ENCODE peak calls at places on chromosomes 3 and 15, in eight cellular contexts. U is mucosa of descending colon, I is right lobe of liver, R is left ventricle myocardium inferior, W is B cell, M is epithelial cell of esophagus, L is WERI-Rb-1, S is stomach. Y is an unnamed sample.

GRCh38 chr3:186220365-186220764 is 111.5 kb upstream of the ETV5 start:
- DNase-seq in U (no peak), W (no peak), L (no peak), S (no peak), R (no peak), M (peak), I (no peak), Y (no peak)

GRCh38 chr3:11480663-11481298 is 162.9 kb downstream of the VGLL4 start:
- DNase-seq in U (no peak), I (no peak), R (no peak), L (no peak), M (no peak), W (no peak), S (peak), Y (no peak)

GRCh38 chr15:75584121-75584520 is 5.0 kb upstream of the PTPN9 start:
- DNase-seq in U (no peak), L (no peak), R (no peak), I (no peak), S (no peak), M (no peak), W (no peak), Y (no peak)

GRCh38 chr3:87855626-87856025 is 203.2 kb downstream of the CGGBP1 start:
- DNase-seq in I (no peak), R (no peak), S (no peak), L (no peak), M (peak), W (no peak), U (no peak), Y (no peak)

GRCh38 chr3:73576995-73577394 is 47.7 kb downstream of the PDZRN3 start:
- DNase-seq in U (no peak), M (peak), L (no peak), W (no peak), I (no peak), S (no peak), R (no peak), Y (no peak)

GRCh38 chr15:88476635-88477038 is 9.1 kb downstream of the MRPS11 start:
- DNase-seq in S (peak), M (peak), I (peak), R (no peak), U (no peak), L (peak), W (no peak), Y (peak)

GRCh38 chr15:25055356-25056068 is 100.7 kb downstream of the SNRPN start:
- DNase-seq in W (no peak), L (no peak), I (no peak), R (no peak), U (no peak), M (no peak), S (peak), Y (no peak)

GRCh38 chr15:60788514-60789091 is 309.7 kb upstream of the ICE2 start:
- DNase-seq in S (no peak), W (no peak), L (no peak), M (no peak), U (no peak), R (no peak), I (no peak), Y (no peak)

GRCh38 chr15:94205366-94205765 is 26.0 kb upstream of the MCTP2 start:
- DNase-seq in I (no peak), U (peak), R (no peak), W (no peak), S (no peak), L (no peak), M (no peak), Y (no peak)

GRCh38 chr3:182740710-182741109 is 52.6 kb upstream of the ATP11B start:
- DNase-seq in M (peak), R (no peak), S (peak), W (no peak), U (no peak), L (no peak), I (no peak), Y (peak)

GRCh38 chr3:11476814-11477213 is 166.9 kb downstream of the VGLL4 start:
- DNase-seq in L (no peak), I (no peak), U (no peak), M (peak), S (no peak), R (no peak), W (no peak), Y (no peak)

GRCh38 chr3:52277071-52277964 is 1.1 kb downstream of the WDR82 start:
- DNase-seq in M (peak), L (peak), S (peak), I (peak), R (peak), U (peak), W (peak), Y (peak)

GRCh38 chr3:49244589-49245205 is 32.3 kb downstream of the C3orf62 start:
- DNase-seq in W (no peak), R (no peak), U (no peak), I (no peak), M (peak), S (no peak), L (no peak), Y (no peak)

GRCh38 chr3:57998366-57999283 is 9.6 kb upstream of the FLNB start:
- DNase-seq in L (no peak), S (peak), W (no peak), R (no peak), I (no peak), M (peak), U (no peak), Y (no peak)

GRCh38 chr15:60605879-60606304 is 127.0 kb upstream of the ICE2 start:
- DNase-seq in W (no peak), U (no peak), I (no peak), R (peak), M (no peak), L (no peak), S (no peak), Y (no peak)

DNA sequence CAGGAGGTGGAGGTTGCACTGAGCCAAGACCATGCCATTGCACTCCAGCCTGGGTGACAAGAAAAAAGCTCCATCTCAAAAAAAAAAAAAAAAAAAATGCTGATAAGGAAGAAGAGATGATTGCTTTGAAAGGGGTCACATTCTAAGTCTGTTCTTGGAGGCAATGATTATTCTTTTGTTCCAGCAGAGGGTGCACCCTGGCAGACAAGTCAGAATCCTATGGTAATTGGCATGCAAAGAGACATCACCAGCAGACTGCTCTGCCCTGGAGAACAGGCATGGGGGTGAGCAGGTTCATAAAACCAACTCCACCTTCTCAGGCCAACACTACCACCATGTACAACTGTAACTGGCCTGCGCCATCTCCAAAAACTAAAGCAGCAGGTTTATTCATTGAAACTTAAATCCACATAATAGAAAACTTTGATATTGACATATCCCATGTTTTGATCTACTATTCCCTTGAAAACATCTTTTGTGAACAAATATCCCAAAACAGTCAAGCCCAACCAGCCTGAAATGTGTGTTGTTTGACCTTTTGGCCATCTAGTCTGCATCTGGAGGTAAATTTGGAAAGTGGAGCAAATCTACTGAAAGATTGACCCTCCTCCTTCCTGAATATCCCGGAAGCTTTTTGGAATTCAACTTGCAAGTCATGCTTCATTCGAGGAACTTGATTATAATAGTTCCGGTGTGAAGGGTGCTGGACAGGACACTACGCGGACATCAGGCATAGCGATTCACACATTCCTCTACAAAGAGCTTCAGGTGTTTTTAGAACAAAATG is 100.3 kb downstream of the MECOM start:
- DNase-seq in L (no peak), S (no peak), M (peak), W (no peak), R (no peak), U (no peak), I (no peak), Y (no peak)
- TF ChIP-seq CTCF in L (no peak), S (peak), M (peak), W (no peak), R (no peak), U (no peak), I (no peak), Y (no peak)

GRCh38 chr3:160574636-160575035 is 9.3 kb upstream of the KPNA4 start:
- DNase-seq in I (no peak), R (no peak), M (no peak), L (no peak), S (no peak), U (no peak), W (no peak), Y (no peak)

GRCh38 chr3:160577093-160577492 is 11.7 kb upstream of the KPNA4 start:
- DNase-seq in U (no peak), S (no peak), W (no peak), M (no peak), L (no peak), R (no peak), I (no peak), Y (no peak)

GRCh38 chr3:160576621-160577020 is 11.2 kb upstream of the KPNA4 start:
- DNase-seq in I (no peak), R (no peak), M (no peak), W (no peak), L (no peak), S (no peak), U (no peak), Y (no peak)

GRCh38 chr3:160575589-160575988 is 10.2 kb upstream of the KPNA4 start:
- DNase-seq in M (no peak), W (no peak), S (no peak), L (no peak), U (no peak), R (no peak), I (no peak), Y (no peak)

GRCh38 chr3:160577551-160578195 is 12.3 kb upstream of the KPNA4 start:
- DNase-seq in L (peak), W (no peak), M (peak), I (no peak), U (no peak), R (no peak), S (no peak), Y (no peak)
- TF ChIP-seq CTCF in L (peak), W (no peak), M (peak), I (peak), U (no peak), R (peak), S (no peak), Y (no peak)

DNA sequence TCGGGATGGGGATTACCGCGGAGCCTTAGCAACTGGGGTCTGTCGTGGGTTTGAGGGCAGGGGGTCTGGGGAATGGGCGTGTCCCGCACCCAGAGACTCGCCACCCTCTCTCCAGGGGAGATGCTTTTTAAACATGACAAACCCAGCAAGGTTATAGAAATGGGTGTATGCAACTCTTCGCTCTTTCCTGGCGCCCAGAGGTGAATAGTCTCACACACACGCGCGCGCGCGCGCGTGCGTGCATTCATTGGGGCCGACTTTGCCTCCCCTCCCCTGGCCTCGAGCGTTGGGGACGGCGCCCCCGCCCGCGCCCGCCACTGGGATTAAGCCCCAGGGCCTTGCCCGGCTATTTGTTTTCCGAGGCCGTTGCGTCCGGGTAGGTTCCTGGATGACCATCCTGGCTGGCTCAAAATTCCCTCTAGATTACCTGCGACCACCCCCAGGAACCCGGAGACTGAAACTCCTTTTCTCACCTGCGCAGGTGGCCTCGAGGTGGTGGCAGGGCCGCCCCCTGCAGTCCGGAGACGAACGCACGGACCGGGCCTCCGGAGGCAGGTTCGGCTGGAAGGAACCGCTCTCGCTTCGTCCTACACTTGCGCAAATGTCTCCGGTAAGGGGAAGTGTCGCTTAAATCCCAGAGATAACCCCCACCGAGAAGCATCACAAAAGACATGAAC is 777 bp downstream of the GPR160 start:
- DNase-seq in M (peak), U (peak), S (peak), R (no peak), L (peak), I (peak), W (peak), Y (peak)
- TF ChIP-seq CTCF in M (no peak), U (no peak), S (peak), R (no peak), L (peak), I (peak), W (peak), Y (no peak)

GRCh38 chr3:97948351-97949109 is 23.7 kb downstream of the RIOX2 start:
- DNase-seq in R (no peak), L (no peak), M (no peak), S (no peak), U (no peak), W (no peak), I (no peak), Y (no peak)

GRCh38 chr3:97952280-97952679 is 20.0 kb downstream of the RIOX2 start:
- DNase-seq in R (peak), M (peak), I (no peak), S (peak), U (no peak), W (no peak), L (no peak), Y (no peak)

GRCh38 chr3:97949743-97950142 is 22.5 kb downstream of the RIOX2 start:
- DNase-seq in R (no peak), M (no peak), U (no peak), I (no peak), W (no peak), S (no peak), L (peak), Y (no peak)

GRCh38 chr3:97950360-97950759 is 21.9 kb downstream of the RIOX2 start:
- DNase-seq in S (no peak), R (no peak), U (no peak), W (no peak), M (no peak), L (no peak), I (no peak), Y (no peak)

GRCh38 chr3:97949110-97949485 is 23.1 kb downstream of the RIOX2 start:
- DNase-seq in R (no peak), W (no peak), L (no peak), U (no peak), I (no peak), M (no peak), S (no peak), Y (no peak)
- TF ChIP-seq CTCF in R (no peak), W (no peak), L (no peak), U (no peak), I (no peak), M (no peak), S (no peak), Y (no peak)

GRCh38 chr3:137796993-137797392 is 32.9 kb downstream of the SOX14 start:
- DNase-seq in U (no peak), L (no peak), M (no peak), W (no peak), I (no peak), S (no peak), R (no peak), Y (no peak)

GRCh38 chr3:137787520-137787919 is 23.4 kb downstream of the SOX14 start:
- DNase-seq in W (no peak), L (no peak), S (no peak), R (no peak), U (no peak), M (no peak), I (no peak), Y (no peak)

GRCh38 chr3:137792633-137793271 is 28.6 kb downstream of the SOX14 start:
- DNase-seq in W (no peak), I (peak), M (peak), S (no peak), L (no peak), U (no peak), R (no peak), Y (peak)
- TF ChIP-seq CTCF in W (no peak), I (peak), M (peak), S (peak), L (peak), U (no peak), R (peak), Y (peak)

GRCh38 chr3:127823590-127823857 is 1.2 kb upstream of the MGLL start:
- DNase-seq in M (no peak), W (no peak), R (no peak), I (no peak), L (no peak), S (no peak), U (no peak), Y (no peak)

GRCh38 chr3:127824151-127824825 is 2.0 kb upstream of the MGLL start:
- DNase-seq in S (no peak), R (no peak), U (no peak), W (no peak), L (no peak), M (no peak), I (no peak), Y (no peak)

GRCh38 chr3:127822166-127822835 is at the start of gene MGLL:
- DNase-seq in L (peak), U (no peak), W (no peak), M (peak), S (peak), I (peak), R (peak), Y (peak)

GRCh38 chr3:127820871-127821853 is 1.2 kb downstream of the MGLL start:
- DNase-seq in L (no peak), U (peak), W (no peak), S (peak), I (peak), M (no peak), R (peak), Y (no peak)

GRCh38 chr3:127822836-127823589 is 698 bp upstream of the MGLL start:
- DNase-seq in S (peak), I (peak), W (no peak), R (peak), U (peak), L (peak), M (no peak), Y (peak)
- TF ChIP-seq CTCF in S (no peak), I (no peak), W (no peak), R (peak), U (no peak), L (peak), M (no peak), Y (no peak)

GRCh38 chr15:63156708-63157065 is 590 bp downstream of the RPS27L start:
- DNase-seq in I (peak), W (peak), M (peak), L (peak), R (peak), U (no peak), S (no peak), Y (peak)

GRCh38 chr15:63155486-63155885 is 1.8 kb downstream of the RPS27L start:
- DNase-seq in R (no peak), I (no peak), L (no peak), S (no peak), W (no peak), M (no peak), U (no peak), Y (no peak)

GRCh38 chr15:63157066-63157890 is at the start of gene RPS27L:
- DNase-seq in L (peak), R (peak), S (peak), M (peak), U (peak), I (peak), W (peak), Y (peak)

GRCh38 chr15:63156086-63156707 is 1.1 kb downstream of the RPS27L start:
- DNase-seq in L (no peak), M (no peak), S (no peak), U (no peak), I (no peak), W (no peak), R (no peak), Y (no peak)

GRCh38 chr15:63157891-63158431 is 684 bp upstream of the RPS27L start:
- DNase-seq in L (peak), M (peak), W (peak), R (peak), I (no peak), U (no peak), S (peak), Y (peak)
- TF ChIP-seq CTCF in L (peak), M (no peak), W (no peak), R (peak), I (peak), U (no peak), S (no peak), Y (no peak)

DNA sequence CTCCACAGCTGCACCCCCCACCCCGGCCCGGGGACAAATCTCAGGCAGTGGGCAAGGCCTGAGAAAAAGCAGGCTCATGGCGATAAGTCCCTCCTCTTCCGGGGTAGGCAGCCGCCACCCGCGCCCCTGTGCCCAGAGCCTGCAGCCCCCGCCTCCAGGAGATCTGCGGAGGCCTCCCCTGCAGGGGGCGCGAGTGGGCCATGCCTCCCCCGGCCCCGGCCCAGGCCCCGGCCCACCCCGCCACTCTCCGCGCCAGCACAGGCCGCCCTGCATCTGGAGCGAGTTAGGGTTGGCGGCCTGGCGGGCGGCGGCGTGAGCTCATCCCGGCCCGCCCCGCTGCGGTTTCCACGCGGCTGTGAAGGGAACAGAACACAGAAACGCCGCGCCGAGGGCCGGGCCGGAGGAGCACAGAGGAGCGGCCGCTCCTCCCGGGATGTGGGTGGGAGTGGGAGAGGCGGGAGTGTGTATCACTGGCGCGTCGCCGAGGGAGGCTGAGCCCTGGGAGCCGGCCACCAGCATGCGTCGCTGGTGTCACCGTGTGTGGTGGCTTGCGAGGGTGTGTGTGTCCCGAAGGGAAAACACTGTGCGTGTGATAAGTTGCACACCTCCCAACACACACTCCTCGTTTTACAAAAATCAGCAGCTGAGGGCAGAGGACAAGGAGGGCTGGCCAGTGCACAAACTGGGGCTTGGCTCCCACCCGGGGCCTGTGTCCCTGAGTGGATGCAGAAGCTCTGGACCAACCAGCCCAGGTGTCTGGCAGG is 17.2 kb downstream of the MYL3 start:
- DNase-seq in W (peak), M (peak), I (peak), U (peak), S (peak), R (peak), L (peak), Y (peak)
- TF ChIP-seq CTCF in W (peak), M (peak), I (peak), U (no peak), S (peak), R (peak), L (peak), Y (peak)